ENCODE peak calls at places on chromosomes 11 and 22, in nine cellular contexts. X is lower leg skin, A is islet precursor cell, N is pancreas, O is LoVo, Y is small intestine, J is astrocyte of the spinal cord, K is Kasumi-1, D is NAMALWA. C is an unnamed sample.

GRCh38 chr11:46272816-46273427 is 4.5 kb upstream of the CREB3L1 start:
- DNase-seq in X (no peak), J (peak; percentile 71), N (peak; percentile 62), K (peak; percentile 45), Y (peak; percentile 75), A (peak; percentile 64), O (peak; percentile 69), D (no peak), C (peak; percentile 81)

GRCh38 chr11:86676533-86677154 is 4.2 kb upstream of the ME3 start:
- DNase-seq in K (peak; percentile 26), D (peak; percentile 26), O (no peak), N (no peak), Y (peak; percentile 33), A (peak; percentile 83), X (no peak), J (no peak), C (no peak)

GRCh38 chr11:61151545-61152252 is 9.5 kb downstream of the VPS37C start:
- DNase-seq in N (no peak), K (no peak), O (no peak), X (no peak), A (no peak), D (no peak), J (no peak), Y (peak; percentile 88), C (no peak)

GRCh38 chr11:33402066-33402465 is 144.9 kb downstream of the HIPK3 start:
- DNase-seq in X (no peak), J (no peak), Y (no peak), N (no peak), O (no peak), D (peak; percentile 43), K (no peak), A (no peak), C (no peak)

GRCh38 chr11:100810146-100810545 is 123.1 kb downstream of the ARHGAP42 start:
- DNase-seq in D (no peak), A (no peak), O (peak; percentile 18), N (no peak), X (no peak), J (peak; percentile 64), K (no peak), Y (no peak), C (no peak)

GRCh38 chr11:131534031-131534430 is 163.6 kb downstream of the NTM start:
- DNase-seq in A (no peak), Y (no peak), O (no peak), N (no peak), K (no peak), D (no peak), X (no peak), J (no peak), C (no peak)

GRCh38 chr22:31135706-31136105 is 4.6 kb downstream of the PLA2G3 start:
- DNase-seq in D (no peak), X (no peak), O (no peak), A (no peak), K (no peak), N (no peak), Y (no peak), J (no peak), C (no peak)

GRCh38 chr11:118200901-118201680 is 23.7 kb downstream of the JAML start:
- DNase-seq in Y (no peak), N (no peak), X (no peak), K (no peak), A (no peak), J (no peak), O (no peak), D (no peak), C (no peak)

GRCh38 chr11:73746701-73747100 is 14.2 kb downstream of the RAB6A start:
- DNase-seq in N (no peak), Y (no peak), J (no peak), X (no peak), K (no peak), A (no peak), D (no peak), O (no peak), C (no peak)

GRCh38 chr22:47918276-47918928 is 1156.0 kb downstream of the TBC1D22A start:
- DNase-seq in Y (peak; percentile 3), X (no peak), K (no peak), O (no peak), J (no peak), N (no peak), A (no peak), D (no peak), C (no peak)

GRCh38 chr22:19704355-19705015 is 9.8 kb upstream of the SEPTIN5 start:
- DNase-seq in Y (peak; percentile 16), X (no peak), D (no peak), O (no peak), J (no peak), N (no peak), K (no peak), A (peak; percentile 49), C (no peak)

GRCh38 chr11:111837366-111837891 is 34.0 kb downstream of the ALG9 start:
- DNase-seq in Y (no peak), O (no peak), D (no peak), A (no peak), X (no peak), N (no peak), J (no peak), K (no peak), C (no peak)

GRCh38 chr11:83172551-83172950 is 15.6 kb downstream of the PCF11 start:
- DNase-seq in D (no peak), N (no peak), X (no peak), A (no peak), O (no peak), J (no peak), K (no peak), Y (no peak), C (no peak)

GRCh38 chr11:36212507-36212906 is 76.7 kb downstream of the COMMD9 start:
- DNase-seq in Y (no peak), N (no peak), J (no peak), K (no peak), D (no peak), A (peak; percentile 69), X (no peak), O (no peak), C (no peak)

GRCh38 chr11:1219836-1220810 is 2.7 kb upstream of the MUC5B start:
- DNase-seq in A (peak; percentile 50), X (no peak), N (peak; percentile 38), J (no peak), K (no peak), O (no peak), D (no peak), Y (no peak), C (no peak)

GRCh38 chr11:75195164-75195962 is 44.5 kb downstream of the SLCO2B1 start:
- DNase-seq in D (no peak), Y (no peak), O (no peak), J (no peak), A (no peak), X (peak; percentile 62), N (no peak), K (peak; percentile 63), C (peak; percentile 84)

GRCh38 chr11:1766719-1767398 is 3.1 kb upstream of the CTSD start:
- DNase-seq in X (no peak), K (no peak), A (no peak), J (no peak), Y (no peak), O (no peak), D (no peak), N (no peak), C (peak; percentile 57)

GRCh38 chr11:128518493-128519207 is 68.7 kb downstream of the ETS1 start:
- DNase-seq in N (no peak), D (no peak), X (no peak), Y (no peak), O (no peak), J (peak; percentile 63), A (peak; percentile 61), K (no peak), C (no peak)

GRCh38 chr11:69178819-69179482 is 23.2 kb downstream of the SMIM38 start:
- DNase-seq in X (no peak), J (no peak), A (no peak), N (peak; percentile 69), D (no peak), O (no peak), Y (no peak), K (no peak), C (no peak)

GRCh38 chr11:34643846-34644245 is 23.0 kb downstream of the EHF start:
- DNase-seq in A (no peak), K (no peak), Y (no peak), N (no peak), D (no peak), O (no peak), X (no peak), J (no peak), C (no peak)

GRCh38 chr11:75603791-75604736 is 42.0 kb downstream of the SERPINH1 start:
- DNase-seq in J (peak; percentile 88), D (no peak), X (no peak), K (no peak), A (no peak), Y (no peak), O (no peak), N (no peak), C (no peak)

GRCh38 chr22:36471341-36471821 is 10.1 kb downstream of the TXN2 start:
- DNase-seq in Y (no peak), J (peak; percentile 57), O (no peak), N (no peak), A (no peak), D (no peak), K (no peak), X (no peak), C (no peak)